ENCODE peak calls at places on chromosomes 13 and 19, in six cellular contexts. One of them, this sample, is unnamed.

GRCh38 chr13:42769650-42770049 is 11.7 kb upstream of the FAM216B start:
- DNase-seq in uterus: no peak
- DNase-seq in cardiac muscle cell: no peak
- DNase-seq in mucosa of descending colon: no peak
- DNase-seq in ascending aorta: no peak
- DNase-seq in CD4-positive, CD25-positive, alpha-beta regulatory T cell: no peak
- DNase-seq in this sample: no peak

GRCh38 chr13:23723463-23723862 is 153.3 kb downstream of the TNFRSF19 start:
- DNase-seq in uterus: no peak
- DNase-seq in cardiac muscle cell: peak; percentile 53
- DNase-seq in mucosa of descending colon: no peak
- DNase-seq in ascending aorta: no peak
- DNase-seq in CD4-positive, CD25-positive, alpha-beta regulatory T cell: no peak
- DNase-seq in this sample: no peak

GRCh38 chr13:80341771-80342271 is 895 bp upstream of the SPRY2 start:
- DNase-seq in uterus: peak; percentile 45
- DNase-seq in cardiac muscle cell: peak; percentile 68
- DNase-seq in mucosa of descending colon: peak; percentile 63
- DNase-seq in ascending aorta: peak; percentile 75
- DNase-seq in CD4-positive, CD25-positive, alpha-beta regulatory T cell: no peak
- DNase-seq in this sample: no peak

GRCh38 chr19:3893509-3894179 is 13.2 kb downstream of the ATCAY start:
- DNase-seq in uterus: no peak
- DNase-seq in cardiac muscle cell: no peak
- DNase-seq in mucosa of descending colon: no peak
- DNase-seq in ascending aorta: no peak
- DNase-seq in CD4-positive, CD25-positive, alpha-beta regulatory T cell: no peak
- DNase-seq in this sample: no peak

GRCh38 chr19:14480695-14481069 is 5.5 kb upstream of the PTGER1 start:
- DNase-seq in uterus: no peak
- DNase-seq in cardiac muscle cell: no peak
- DNase-seq in mucosa of descending colon: no peak
- DNase-seq in ascending aorta: no peak
- DNase-seq in CD4-positive, CD25-positive, alpha-beta regulatory T cell: no peak
- DNase-seq in this sample: no peak

GRCh38 chr19:29400917-29401711 is 124.7 kb upstream of the VSTM2B start:
- DNase-seq in uterus: no peak
- DNase-seq in cardiac muscle cell: no peak
- DNase-seq in mucosa of descending colon: no peak
- DNase-seq in ascending aorta: no peak
- DNase-seq in CD4-positive, CD25-positive, alpha-beta regulatory T cell: no peak
- DNase-seq in this sample: no peak

GRCh38 chr19:30924670-30925069 is 424.6 kb downstream of the TSHZ3 start:
- DNase-seq in uterus: no peak
- DNase-seq in cardiac muscle cell: no peak
- DNase-seq in mucosa of descending colon: no peak
- DNase-seq in ascending aorta: no peak
- DNase-seq in CD4-positive, CD25-positive, alpha-beta regulatory T cell: no peak
- DNase-seq in this sample: no peak

GRCh38 chr13:23739597-23739996 is 149.6 kb downstream of the MIPEP start:
- DNase-seq in uterus: no peak
- DNase-seq in cardiac muscle cell: no peak
- DNase-seq in mucosa of descending colon: no peak
- DNase-seq in ascending aorta: no peak
- DNase-seq in CD4-positive, CD25-positive, alpha-beta regulatory T cell: no peak
- DNase-seq in this sample: no peak

GRCh38 chr13:66207610-66208009 is 1022.5 kb downstream of the PCDH9 start:
- DNase-seq in uterus: no peak
- DNase-seq in cardiac muscle cell: no peak
- DNase-seq in mucosa of descending colon: no peak
- DNase-seq in ascending aorta: no peak
- DNase-seq in CD4-positive, CD25-positive, alpha-beta regulatory T cell: no peak
- DNase-seq in this sample: no peak

GRCh38 chr19:2523630-2524311 is 47.8 kb downstream of the GADD45B start:
- DNase-seq in uterus: no peak
- DNase-seq in cardiac muscle cell: peak; percentile 47
- DNase-seq in mucosa of descending colon: no peak
- DNase-seq in ascending aorta: peak; percentile 85
- DNase-seq in CD4-positive, CD25-positive, alpha-beta regulatory T cell: no peak
- DNase-seq in this sample: no peak

GRCh38 chr13:61531383-61532065 is 115.9 kb upstream of the PCDH20 start:
- DNase-seq in uterus: no peak
- DNase-seq in cardiac muscle cell: no peak
- DNase-seq in mucosa of descending colon: no peak
- DNase-seq in ascending aorta: no peak
- DNase-seq in CD4-positive, CD25-positive, alpha-beta regulatory T cell: no peak
- DNase-seq in this sample: no peak

GRCh38 chr13:73993661-73994060 is 140.5 kb downstream of the KLF12 start:
- DNase-seq in uterus: no peak
- DNase-seq in cardiac muscle cell: no peak
- DNase-seq in mucosa of descending colon: no peak
- DNase-seq in ascending aorta: no peak
- DNase-seq in CD4-positive, CD25-positive, alpha-beta regulatory T cell: no peak
- DNase-seq in this sample: no peak

GRCh38 chr13:65677906-65678305 is 1552.2 kb downstream of the PCDH9 start:
- DNase-seq in uterus: no peak
- DNase-seq in cardiac muscle cell: peak; percentile 51
- DNase-seq in mucosa of descending colon: no peak
- DNase-seq in ascending aorta: no peak
- DNase-seq in CD4-positive, CD25-positive, alpha-beta regulatory T cell: no peak
- DNase-seq in this sample: no peak

GRCh38 chr19:4539697-4540581 is at the start of gene LRG1:
- DNase-seq in uterus: no peak
- DNase-seq in cardiac muscle cell: peak; percentile 80
- DNase-seq in mucosa of descending colon: peak; percentile 89
- DNase-seq in ascending aorta: no peak
- DNase-seq in CD4-positive, CD25-positive, alpha-beta regulatory T cell: no peak
- DNase-seq in this sample: no peak

GRCh38 chr13:101529419-101529818 is 76.9 kb downstream of the ITGBL1 start:
- DNase-seq in uterus: no peak
- DNase-seq in cardiac muscle cell: peak; percentile 55
- DNase-seq in mucosa of descending colon: no peak
- DNase-seq in ascending aorta: peak; percentile 74
- DNase-seq in CD4-positive, CD25-positive, alpha-beta regulatory T cell: no peak
- DNase-seq in this sample: no peak

GRCh38 chr13:98773053-98773452 is 20.6 kb upstream of the SLC15A1 start:
- DNase-seq in uterus: no peak
- DNase-seq in cardiac muscle cell: no peak
- DNase-seq in mucosa of descending colon: no peak
- DNase-seq in ascending aorta: no peak
- DNase-seq in CD4-positive, CD25-positive, alpha-beta regulatory T cell: no peak
- DNase-seq in this sample: no peak

GRCh38 chr19:23385404-23385803 is 9.9 kb downstream of the ZNF91 start:
- DNase-seq in uterus: no peak
- DNase-seq in cardiac muscle cell: no peak
- DNase-seq in mucosa of descending colon: no peak
- DNase-seq in ascending aorta: no peak
- DNase-seq in CD4-positive, CD25-positive, alpha-beta regulatory T cell: no peak
- DNase-seq in this sample: no peak

GRCh38 chr19:23381114-23381513 is 14.2 kb downstream of the ZNF91 start:
- DNase-seq in uterus: no peak
- DNase-seq in cardiac muscle cell: no peak
- DNase-seq in mucosa of descending colon: no peak
- DNase-seq in ascending aorta: no peak
- DNase-seq in CD4-positive, CD25-positive, alpha-beta regulatory T cell: no peak
- DNase-seq in this sample: no peak

GRCh38 chr19:23382955-23383354 is 12.3 kb downstream of the ZNF91 start:
- DNase-seq in uterus: no peak
- DNase-seq in cardiac muscle cell: no peak
- DNase-seq in mucosa of descending colon: no peak
- DNase-seq in ascending aorta: no peak
- DNase-seq in CD4-positive, CD25-positive, alpha-beta regulatory T cell: no peak
- DNase-seq in this sample: no peak

GRCh38 chr19:23384166-23384565 is 11.1 kb downstream of the ZNF91 start:
- DNase-seq in uterus: no peak
- DNase-seq in cardiac muscle cell: no peak
- DNase-seq in mucosa of descending colon: no peak
- DNase-seq in ascending aorta: no peak
- DNase-seq in CD4-positive, CD25-positive, alpha-beta regulatory T cell: no peak
- DNase-seq in this sample: no peak

GRCh38 chr19:23384858-23385257 is 10.4 kb downstream of the ZNF91 start:
- DNase-seq in uterus: no peak
- DNase-seq in cardiac muscle cell: no peak
- DNase-seq in mucosa of descending colon: no peak
- DNase-seq in ascending aorta: no peak
- DNase-seq in CD4-positive, CD25-positive, alpha-beta regulatory T cell: no peak
- DNase-seq in this sample: no peak
- H3K9me3 ChIP-seq in uterus: no peaks in the 10 kb centered on the region
- H3K9me3 ChIP-seq in cardiac muscle cell: no peaks in the 10 kb centered on the region
- H3K9me3 ChIP-seq in mucosa of descending colon: peaks cover 70% of the 10 kb centered on the region
- H3K9me3 ChIP-seq in ascending aorta: peaks cover 82% of the 10 kb centered on the region
- H3K9me3 ChIP-seq in CD4-positive, CD25-positive, alpha-beta regulatory T cell: peaks cover 78% of the 10 kb centered on the region
- H3K9me3 ChIP-seq in this sample: peaks cover 30% of the 10 kb centered on the region

DNA sequence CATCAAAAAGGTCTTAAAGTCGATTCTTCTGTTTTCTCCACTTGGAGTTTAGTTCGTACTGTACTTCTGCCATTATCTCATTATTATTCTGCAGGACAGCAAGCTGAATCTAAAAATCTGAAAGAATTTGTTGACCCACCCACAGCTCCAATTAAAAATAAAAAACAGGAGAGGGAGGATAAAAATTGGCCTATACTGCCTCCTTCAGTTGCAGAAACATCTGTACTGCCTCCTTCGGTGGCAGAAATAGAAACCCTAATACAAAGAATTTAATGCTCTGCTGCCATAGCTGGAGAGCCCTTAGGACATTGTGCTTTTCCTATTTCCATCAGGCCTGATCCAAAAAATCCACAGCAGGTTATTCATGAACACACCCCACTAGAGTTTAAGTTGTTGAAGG is 9.8 kb downstream of the ZNF350 start:
- DNase-seq in uterus: no peak
- DNase-seq in cardiac muscle cell: no peak
- DNase-seq in mucosa of descending colon: no peak
- DNase-seq in ascending aorta: no peak
- DNase-seq in CD4-positive, CD25-positive, alpha-beta regulatory T cell: no peak
- DNase-seq in this sample: no peak
- H3K9me3 ChIP-seq in uterus: no peaks in the 10 kb centered on the region
- H3K9me3 ChIP-seq in cardiac muscle cell: peaks cover 4% of the 10 kb centered on the region
- H3K9me3 ChIP-seq in mucosa of descending colon: peaks cover 100% of the 10 kb centered on the region
- H3K9me3 ChIP-seq in ascending aorta: peaks cover 100% of the 10 kb centered on the region
- H3K9me3 ChIP-seq in CD4-positive, CD25-positive, alpha-beta regulatory T cell: peaks cover 86% of the 10 kb centered on the region
- H3K9me3 ChIP-seq in this sample: peaks cover 68% of the 10 kb centered on the region

DNA sequence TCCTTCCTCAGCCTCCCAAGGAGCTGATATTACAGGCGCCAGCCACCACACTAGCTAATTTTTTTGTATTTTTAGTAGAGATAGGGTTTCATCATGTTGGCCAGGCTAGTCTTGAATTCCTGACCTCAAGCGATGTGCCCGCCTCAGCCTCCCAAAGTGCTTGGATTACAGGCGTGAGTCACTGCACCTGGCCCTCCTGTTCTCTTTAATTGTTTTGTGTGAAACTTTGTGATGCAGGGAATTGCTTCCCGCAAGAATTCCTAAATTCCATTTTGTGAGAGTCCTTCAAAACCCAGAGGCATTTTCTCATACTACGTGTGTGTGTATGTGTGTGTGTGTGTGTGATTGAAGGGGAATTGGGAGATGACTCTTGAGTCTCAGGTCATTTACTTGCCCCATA is 65.0 kb upstream of the ZNF835 start:
- DNase-seq in uterus: no peak
- DNase-seq in cardiac muscle cell: no peak
- DNase-seq in mucosa of descending colon: no peak
- DNase-seq in ascending aorta: no peak
- DNase-seq in CD4-positive, CD25-positive, alpha-beta regulatory T cell: no peak
- DNase-seq in this sample: no peak
- H3K9me3 ChIP-seq in uterus: no peaks in the 10 kb centered on the region
- H3K9me3 ChIP-seq in cardiac muscle cell: no peaks in the 10 kb centered on the region
- H3K9me3 ChIP-seq in mucosa of descending colon: peaks cover 68% of the 10 kb centered on the region
- H3K9me3 ChIP-seq in ascending aorta: peaks cover under 1% of the 10 kb centered on the region
- H3K9me3 ChIP-seq in CD4-positive, CD25-positive, alpha-beta regulatory T cell: peaks cover 14% of the 10 kb centered on the region
- H3K9me3 ChIP-seq in this sample: peaks cover 5% of the 10 kb centered on the region

GRCh38 chr19:57587529-57587928 is 3.6 kb downstream of the ZIK1 start:
- DNase-seq in uterus: no peak
- DNase-seq in cardiac muscle cell: peak; percentile 20
- DNase-seq in mucosa of descending colon: no peak
- DNase-seq in ascending aorta: no peak
- DNase-seq in CD4-positive, CD25-positive, alpha-beta regulatory T cell: no peak
- DNase-seq in this sample: no peak
- H3K9me3 ChIP-seq in uterus: no peaks in the 10 kb centered on the region
- H3K9me3 ChIP-seq in cardiac muscle cell: no peaks in the 10 kb centered on the region
- H3K9me3 ChIP-seq in mucosa of descending colon: peaks cover 84% of the 10 kb centered on the region
- H3K9me3 ChIP-seq in ascending aorta: peaks cover 79% of the 10 kb centered on the region
- H3K9me3 ChIP-seq in CD4-positive, CD25-positive, alpha-beta regulatory T cell: peaks cover 66% of the 10 kb centered on the region
- H3K9me3 ChIP-seq in this sample: peaks cover 24% of the 10 kb centered on the region

GRCh38 chr19:37412700-37413099 is 41.8 kb downstream of the ZNF527 start:
- DNase-seq in uterus: no peak
- DNase-seq in cardiac muscle cell: no peak
- DNase-seq in mucosa of descending colon: no peak
- DNase-seq in ascending aorta: no peak
- DNase-seq in CD4-positive, CD25-positive, alpha-beta regulatory T cell: no peak
- DNase-seq in this sample: no peak

DNA sequence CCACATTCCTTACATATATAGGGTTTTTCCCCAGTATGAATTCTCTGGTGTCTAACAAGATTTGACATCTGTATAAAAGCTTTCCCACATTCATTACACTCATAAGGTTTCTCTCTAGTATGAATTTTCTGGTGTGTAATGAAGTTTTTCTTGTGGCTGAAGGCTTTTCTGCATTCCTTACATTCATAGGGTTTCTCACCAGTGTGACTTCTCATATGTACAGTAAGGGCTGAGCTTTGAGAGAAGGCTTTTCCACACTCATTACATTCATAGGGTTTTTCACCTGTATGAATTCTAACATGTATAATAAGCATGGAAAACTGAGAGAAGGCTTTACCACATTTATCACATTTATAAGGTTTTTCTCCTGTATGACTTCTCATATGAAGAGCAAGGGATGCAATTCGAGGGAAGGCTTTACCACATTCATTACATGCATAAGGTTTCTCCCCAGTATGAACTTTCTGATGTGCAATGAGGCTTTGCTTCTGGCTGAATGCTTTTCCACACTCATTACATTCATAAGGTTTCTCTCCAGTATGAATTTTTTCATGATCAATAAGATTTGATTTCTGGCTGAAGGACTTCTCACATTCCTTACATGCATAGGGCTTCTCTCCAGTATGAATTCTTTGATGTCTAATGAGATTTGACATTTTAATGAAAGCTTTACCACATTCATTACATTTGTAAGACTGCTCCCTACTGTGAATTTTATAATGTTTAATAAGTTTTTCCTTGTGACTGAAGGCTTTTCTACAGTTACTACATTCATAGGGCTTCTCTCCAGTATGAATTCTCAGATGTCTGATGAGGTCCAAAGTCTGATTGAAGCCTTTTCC is 42.6 kb downstream of the ZNF527 start:
- DNase-seq in uterus: no peak
- DNase-seq in cardiac muscle cell: peak; percentile 2
- DNase-seq in mucosa of descending colon: no peak
- DNase-seq in ascending aorta: no peak
- DNase-seq in CD4-positive, CD25-positive, alpha-beta regulatory T cell: no peak
- DNase-seq in this sample: no peak
- H3K9me3 ChIP-seq in uterus: peaks cover 4% of the 10 kb centered on the region
- H3K9me3 ChIP-seq in cardiac muscle cell: peaks cover 6% of the 10 kb centered on the region
- H3K9me3 ChIP-seq in mucosa of descending colon: peaks cover 100% of the 10 kb centered on the region
- H3K9me3 ChIP-seq in ascending aorta: peaks cover 100% of the 10 kb centered on the region
- H3K9me3 ChIP-seq in CD4-positive, CD25-positive, alpha-beta regulatory T cell: peaks cover 85% of the 10 kb centered on the region
- H3K9me3 ChIP-seq in this sample: peaks cover 33% of the 10 kb centered on the region

DNA sequence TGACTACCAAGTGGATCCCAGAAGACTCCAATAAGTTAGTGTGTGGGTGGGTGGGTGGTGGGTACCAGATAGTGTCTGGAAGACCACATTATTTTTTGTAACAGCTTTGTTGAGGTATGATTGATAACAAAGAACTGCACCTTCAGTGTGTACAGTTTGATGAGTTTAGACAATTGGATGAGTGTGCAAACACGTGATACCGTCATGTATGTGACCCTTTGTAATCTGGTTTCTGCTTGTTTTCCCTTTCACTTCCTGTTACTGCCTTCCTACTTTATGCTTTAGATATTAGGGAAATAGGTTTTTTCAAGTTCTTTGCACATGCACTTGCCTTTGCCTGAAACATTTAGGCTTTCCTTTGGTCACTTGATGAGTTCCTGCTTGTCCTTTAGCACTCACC is 8.5 kb downstream of the RPL21 start:
- DNase-seq in uterus: no peak
- DNase-seq in cardiac muscle cell: no peak
- DNase-seq in mucosa of descending colon: no peak
- DNase-seq in ascending aorta: no peak
- DNase-seq in CD4-positive, CD25-positive, alpha-beta regulatory T cell: no peak
- DNase-seq in this sample: no peak
- H3K9me3 ChIP-seq in uterus: no peaks in the 10 kb centered on the region
- H3K9me3 ChIP-seq in cardiac muscle cell: no peaks in the 10 kb centered on the region
- H3K9me3 ChIP-seq in mucosa of descending colon: no peaks in the 10 kb centered on the region
- H3K9me3 ChIP-seq in ascending aorta: no peaks in the 10 kb centered on the region
- H3K9me3 ChIP-seq in CD4-positive, CD25-positive, alpha-beta regulatory T cell: no peaks in the 10 kb centered on the region
- H3K9me3 ChIP-seq in this sample: no peaks in the 10 kb centered on the region

This sample was measured in T-helper 17 cell.